ENCODE peak calls at places on chromosomes 12 and 14, in ten cellular contexts. S, J, A, B, D, Y, F, X, Z and V are unnamed samples.

GRCh38 chr14:96177766-96178377 is 26.8 kb upstream of the BDKRB2 start:
- DNase-seq in F (no peak), D (no peak), J (no peak), X (no peak), B (no peak), S (no peak), Y (no peak), Z (peak; percentile 23), A (no peak), V (no peak)

GRCh38 chr12:40331886-40332285 is 107.1 kb downstream of the LRRK2 start:
- DNase-seq in X (no peak), J (no peak), F (no peak), S (no peak), B (no peak), Y (no peak), Z (no peak), D (no peak), A (no peak), V (no peak)

GRCh38 chr12:38898001-38898684 is 7.2 kb downstream of the CPNE8 start:
- DNase-seq in F (no peak), Y (no peak), J (no peak), X (no peak), B (no peak), A (no peak), D (no peak), Z (peak; percentile 18), S (no peak), V (no peak)

GRCh38 chr14:31954991-31955390 is 122.1 kb upstream of the ARHGAP5 start:
- DNase-seq in F (no peak), D (no peak), Y (no peak), S (no peak), J (no peak), X (no peak), Z (no peak), A (no peak), B (no peak), V (no peak)

GRCh38 chr12:2168808-2169207 is 116.0 kb downstream of the CACNA1C start:
- DNase-seq in A (no peak), X (no peak), F (no peak), D (no peak), Z (no peak), Y (no peak), J (no peak), S (no peak), B (peak; percentile 98), V (no peak)

GRCh38 chr12:59069481-59069880 is 149.2 kb upstream of the LRIG3 start:
- DNase-seq in D (no peak), J (no peak), X (no peak), Y (no peak), B (no peak), F (no peak), Z (no peak), A (no peak), S (no peak), V (no peak)

GRCh38 chr14:22047105-22047504 is 373.5 kb upstream of the OR4E1 start:
- DNase-seq in A (no peak), Z (peak; percentile 62), F (peak; percentile 47), X (peak; percentile 13), S (peak; percentile 28), B (peak; percentile 58), D (no peak), Y (no peak), J (no peak), V (no peak)

GRCh38 chr14:102902523-102903247 is 19.8 kb upstream of the AMN start:
- DNase-seq in Y (no peak), B (no peak), A (no peak), J (peak; percentile 36), X (no peak), F (no peak), D (no peak), Z (peak; percentile 55), S (no peak), V (no peak)

GRCh38 chr14:103111297-103111981 is 11.8 kb upstream of the TNFAIP2 start:
- DNase-seq in Y (no peak), A (no peak), J (no peak), S (no peak), D (no peak), B (no peak), X (no peak), F (no peak), Z (no peak), V (no peak)

GRCh38 chr12:132056320-132056719 is 87.8 kb downstream of the DDX51 start:
- DNase-seq in S (no peak), X (no peak), D (no peak), F (no peak), A (no peak), Z (no peak), Y (no peak), J (no peak), B (no peak), V (no peak)

GRCh38 chr14:91138511-91139359 is 24.9 kb downstream of the DGLUCY start:
- DNase-seq in D (no peak), S (no peak), J (no peak), A (peak; percentile 22), X (peak; percentile 73), Z (no peak), B (peak; percentile 37), F (peak; percentile 55), Y (no peak), V (peak; percentile 44)

GRCh38 chr12:5524769-5525436 is 93.0 kb downstream of the NTF3 start:
- DNase-seq in X (no peak), Z (no peak), D (no peak), J (no peak), Y (no peak), F (no peak), S (no peak), B (no peak), A (no peak), V (no peak)

GRCh38 chr12:128180166-128180565 is 86.8 kb upstream of the TMEM132C start:
- DNase-seq in D (no peak), Y (no peak), Z (no peak), X (no peak), B (no peak), S (no peak), A (no peak), F (no peak), J (no peak), V (no peak)

GRCh38 chr14:22412936-22413411 is 176.1 kb downstream of the DAD1 start:
- DNase-seq in Z (no peak), X (no peak), J (no peak), B (no peak), S (no peak), A (no peak), D (no peak), Y (no peak), F (no peak), V (no peak)

GRCh38 chr14:99192823-99193222 is 79.2 kb downstream of the BCL11B start:
- DNase-seq in F (no peak), X (no peak), B (no peak), A (no peak), S (no peak), Y (no peak), D (no peak), Z (no peak), J (no peak), V (no peak)

GRCh38 chr12:41681898-41682297 is 462.8 kb downstream of the GXYLT1 start:
- DNase-seq in Z (no peak), X (no peak), B (no peak), D (no peak), F (no peak), Y (no peak), S (no peak), J (no peak), A (no peak), V (no peak)

GRCh38 chr12:119334459-119335170 is at the start of gene CCDC60:
- DNase-seq in J (no peak), D (peak; percentile 41), Z (peak; percentile 92), Y (no peak), X (peak; percentile 80), S (no peak), A (no peak), B (no peak), F (peak; percentile 30), V (peak; percentile 33)

GRCh38 chr14:28294834-28295440 is 471.6 kb upstream of the FOXG1 start:
- DNase-seq in X (peak; percentile 3), S (no peak), F (peak; percentile 47), B (peak; percentile 46), Z (peak; percentile 44), A (no peak), J (no peak), D (no peak), Y (no peak), V (no peak)

GRCh38 chr14:54642950-54643695 is 76.2 kb downstream of the SAMD4A start:
- DNase-seq in J (no peak), Z (peak; percentile 32), Y (no peak), D (no peak), S (no peak), A (no peak), B (peak; percentile 36), X (peak; percentile 27), F (no peak), V (no peak)

GRCh38 chr14:61270714-61271113 is 10.4 kb downstream of the TMEM30B start:
- DNase-seq in F (no peak), X (no peak), B (no peak), A (no peak), J (no peak), Y (no peak), D (no peak), S (no peak), Z (no peak), V (no peak)